ENCODE peak calls at places on chromosomes 4 and X, in six cellular contexts. One of them, this sample, is unnamed.

GRCh38 chrX:136880003-136880451 is 498 bp downstream of the RBMX start:
- DNase-seq in endothelial cell: peak
- DNase-seq in RWPE1: peak
- DNase-seq in coronary artery: no peak
- DNase-seq in MM.1S: peak
- DNase-seq in cardiac muscle cell: peak
- DNase-seq in this sample: peak

GRCh38 chrX:20989361-20989760 is 384.9 kb upstream of the CNKSR2 start:
- DNase-seq in endothelial cell: no peak
- DNase-seq in RWPE1: no peak
- DNase-seq in coronary artery: no peak
- DNase-seq in MM.1S: no peak
- DNase-seq in cardiac muscle cell: no peak
- DNase-seq in this sample: no peak

GRCh38 chr4:167100120-167100519 is 134.2 kb downstream of the SPOCK3 start:
- DNase-seq in endothelial cell: no peak
- DNase-seq in RWPE1: peak
- DNase-seq in coronary artery: no peak
- DNase-seq in MM.1S: peak
- DNase-seq in cardiac muscle cell: peak
- DNase-seq in this sample: peak

GRCh38 chr4:61004651-61005170 is 195.4 kb upstream of the ADGRL3 start:
- DNase-seq in endothelial cell: no peak
- DNase-seq in RWPE1: no peak
- DNase-seq in coronary artery: no peak
- DNase-seq in MM.1S: no peak
- DNase-seq in cardiac muscle cell: no peak
- DNase-seq in this sample: no peak

GRCh38 chrX:132728296-132728695 is 230.1 kb downstream of the HS6ST2 start:
- DNase-seq in endothelial cell: no peak
- DNase-seq in RWPE1: no peak
- DNase-seq in coronary artery: no peak
- DNase-seq in MM.1S: no peak
- DNase-seq in cardiac muscle cell: no peak
- DNase-seq in this sample: no peak

GRCh38 chr4:77031544-77031943 is 44.2 kb downstream of the CCNI start:
- DNase-seq in endothelial cell: no peak
- DNase-seq in RWPE1: no peak
- DNase-seq in coronary artery: no peak
- DNase-seq in MM.1S: no peak
- DNase-seq in cardiac muscle cell: no peak
- DNase-seq in this sample: no peak

GRCh38 chr4:42638276-42638675 is 18.6 kb downstream of the ATP8A1 start:
- DNase-seq in endothelial cell: no peak
- DNase-seq in RWPE1: no peak
- DNase-seq in coronary artery: no peak
- DNase-seq in MM.1S: no peak
- DNase-seq in cardiac muscle cell: no peak
- DNase-seq in this sample: no peak

GRCh38 chr4:18850763-18851331 is 829.3 kb upstream of the LCORL start:
- DNase-seq in endothelial cell: no peak
- DNase-seq in RWPE1: no peak
- DNase-seq in coronary artery: no peak
- DNase-seq in MM.1S: peak
- DNase-seq in cardiac muscle cell: no peak
- DNase-seq in this sample: no peak

GRCh38 chr4:151325320-151326246 is at the start of gene SH3D19:
- DNase-seq in endothelial cell: peak
- DNase-seq in RWPE1: peak
- DNase-seq in coronary artery: peak
- DNase-seq in MM.1S: peak
- DNase-seq in cardiac muscle cell: peak
- DNase-seq in this sample: peak

GRCh38 chr4:56843421-56843899 is 22.0 kb upstream of the SPINK2 start:
- DNase-seq in endothelial cell: no peak
- DNase-seq in RWPE1: no peak
- DNase-seq in coronary artery: no peak
- DNase-seq in MM.1S: no peak
- DNase-seq in cardiac muscle cell: no peak
- DNase-seq in this sample: no peak

GRCh38 chr4:128468485-128468989 is 180.9 kb upstream of the PGRMC2 start:
- DNase-seq in endothelial cell: no peak
- DNase-seq in RWPE1: peak
- DNase-seq in coronary artery: peak
- DNase-seq in MM.1S: no peak
- DNase-seq in cardiac muscle cell: no peak
- DNase-seq in this sample: no peak

GRCh38 chr4:45951153-45951552 is 172.7 kb downstream of the GABRG1 start:
- DNase-seq in endothelial cell: no peak
- DNase-seq in RWPE1: no peak
- DNase-seq in coronary artery: no peak
- DNase-seq in MM.1S: no peak
- DNase-seq in cardiac muscle cell: no peak
- DNase-seq in this sample: no peak

GRCh38 chrX:115560978-115561604 is at the start of gene PLS3:
- DNase-seq in endothelial cell: peak
- DNase-seq in RWPE1: peak
- DNase-seq in coronary artery: peak
- DNase-seq in MM.1S: peak
- DNase-seq in cardiac muscle cell: peak
- DNase-seq in this sample: peak

GRCh38 chr4:11589676-11590075 is 161.0 kb upstream of the HS3ST1 start:
- DNase-seq in endothelial cell: no peak
- DNase-seq in RWPE1: no peak
- DNase-seq in coronary artery: no peak
- DNase-seq in MM.1S: no peak
- DNase-seq in cardiac muscle cell: no peak
- DNase-seq in this sample: no peak

GRCh38 chr4:6270691-6271121 is 1.1 kb downstream of the WFS1 start:
- DNase-seq in endothelial cell: no peak
- DNase-seq in RWPE1: no peak
- DNase-seq in coronary artery: no peak
- DNase-seq in MM.1S: no peak
- DNase-seq in cardiac muscle cell: no peak
- DNase-seq in this sample: peak

GRCh38 chrX:132612990-132613564 is 124.2 kb upstream of the MBNL3 start:
- DNase-seq in endothelial cell: peak
- DNase-seq in RWPE1: peak
- DNase-seq in coronary artery: no peak
- DNase-seq in MM.1S: peak
- DNase-seq in cardiac muscle cell: peak
- DNase-seq in this sample: peak

GRCh38 chr4:38985363-38986065 is 46.7 kb downstream of the TMEM156 start:
- DNase-seq in endothelial cell: no peak
- DNase-seq in RWPE1: no peak
- DNase-seq in coronary artery: no peak
- DNase-seq in MM.1S: peak
- DNase-seq in cardiac muscle cell: no peak
- DNase-seq in this sample: no peak

GRCh38 chrX:96372313-96373046 is 312.2 kb upstream of the DIAPH2 start:
- DNase-seq in endothelial cell: peak
- DNase-seq in RWPE1: peak
- DNase-seq in coronary artery: no peak
- DNase-seq in MM.1S: peak
- DNase-seq in cardiac muscle cell: peak
- DNase-seq in this sample: peak

GRCh38 chrX:30814978-30815377 is 74.1 kb downstream of the TAB3 start:
- DNase-seq in endothelial cell: no peak
- DNase-seq in RWPE1: no peak
- DNase-seq in coronary artery: no peak
- DNase-seq in MM.1S: no peak
- DNase-seq in cardiac muscle cell: no peak
- DNase-seq in this sample: no peak

GRCh38 chrX:28979876-28980275 is 392.6 kb downstream of the IL1RAPL1 start:
- DNase-seq in endothelial cell: no peak
- DNase-seq in RWPE1: peak
- DNase-seq in coronary artery: no peak
- DNase-seq in MM.1S: no peak
- DNase-seq in cardiac muscle cell: no peak
- DNase-seq in this sample: no peak

GRCh38 chr4:111510535-111510934 is 634.7 kb upstream of the FAM241A start:
- DNase-seq in endothelial cell: no peak
- DNase-seq in RWPE1: no peak
- DNase-seq in coronary artery: no peak
- DNase-seq in MM.1S: no peak
- DNase-seq in cardiac muscle cell: no peak
- DNase-seq in this sample: no peak

GRCh38 chrX:51420610-51421009 is 75.8 kb downstream of the NUDT11 start:
- DNase-seq in endothelial cell: peak
- DNase-seq in RWPE1: peak
- DNase-seq in coronary artery: no peak
- DNase-seq in MM.1S: peak
- DNase-seq in cardiac muscle cell: peak
- DNase-seq in this sample: peak
- TF ChIP-seq CTCF in endothelial cell: peak
- TF ChIP-seq CTCF in RWPE1: peak
- TF ChIP-seq CTCF in coronary artery: peak
- TF ChIP-seq CTCF in MM.1S: peak
- TF ChIP-seq CTCF in cardiac muscle cell: peak
- TF ChIP-seq CTCF in this sample: no peak

GRCh38 chr4:121479801-121480200 is 99.0 kb upstream of the QRFPR start:
- DNase-seq in endothelial cell: no peak
- DNase-seq in RWPE1: peak
- DNase-seq in coronary artery: no peak
- DNase-seq in MM.1S: no peak
- DNase-seq in cardiac muscle cell: no peak
- DNase-seq in this sample: no peak

GRCh38 chr4:121485190-121485804 is 104.5 kb upstream of the QRFPR start:
- DNase-seq in endothelial cell: no peak
- DNase-seq in RWPE1: no peak
- DNase-seq in coronary artery: no peak
- DNase-seq in MM.1S: no peak
- DNase-seq in cardiac muscle cell: no peak
- DNase-seq in this sample: no peak

GRCh38 chr4:121484633-121485032 is 103.8 kb upstream of the QRFPR start:
- DNase-seq in endothelial cell: peak
- DNase-seq in RWPE1: peak
- DNase-seq in coronary artery: no peak
- DNase-seq in MM.1S: peak
- DNase-seq in cardiac muscle cell: peak
- DNase-seq in this sample: peak
- TF ChIP-seq CTCF in endothelial cell: no peak
- TF ChIP-seq CTCF in RWPE1: peak
- TF ChIP-seq CTCF in coronary artery: no peak
- TF ChIP-seq CTCF in MM.1S: peak
- TF ChIP-seq CTCF in cardiac muscle cell: peak
- TF ChIP-seq CTCF in this sample: peak

GRCh38 chr4:109978704-109979103 is 66.0 kb downstream of the EGF start:
- DNase-seq in endothelial cell: no peak
- DNase-seq in RWPE1: no peak
- DNase-seq in coronary artery: no peak
- DNase-seq in MM.1S: no peak
- DNase-seq in cardiac muscle cell: no peak
- DNase-seq in this sample: no peak
- TF ChIP-seq CTCF in endothelial cell: peak
- TF ChIP-seq CTCF in RWPE1: no peak
- TF ChIP-seq CTCF in coronary artery: no peak
- TF ChIP-seq CTCF in MM.1S: peak
- TF ChIP-seq CTCF in cardiac muscle cell: peak
- TF ChIP-seq CTCF in this sample: no peak

GRCh38 chr4:15964159-15964558 is 1.2 kb upstream of the FGFBP2 start:
- DNase-seq in endothelial cell: peak
- DNase-seq in RWPE1: no peak
- DNase-seq in coronary artery: no peak
- DNase-seq in MM.1S: no peak
- DNase-seq in cardiac muscle cell: no peak
- DNase-seq in this sample: peak
- TF ChIP-seq CTCF in endothelial cell: no peak
- TF ChIP-seq CTCF in RWPE1: no peak
- TF ChIP-seq CTCF in coronary artery: no peak
- TF ChIP-seq CTCF in MM.1S: no peak
- TF ChIP-seq CTCF in cardiac muscle cell: no peak
- TF ChIP-seq CTCF in this sample: no peak

GRCh38 chrX:23802431-23802830 is 19.5 kb downstream of the SAT1 start:
- DNase-seq in endothelial cell: no peak
- DNase-seq in RWPE1: no peak
- DNase-seq in coronary artery: no peak
- DNase-seq in MM.1S: peak
- DNase-seq in cardiac muscle cell: no peak
- DNase-seq in this sample: no peak

GRCh38 chrX:23799469-23800065 is 16.6 kb downstream of the SAT1 start:
- DNase-seq in endothelial cell: no peak
- DNase-seq in RWPE1: no peak
- DNase-seq in coronary artery: no peak
- DNase-seq in MM.1S: no peak
- DNase-seq in cardiac muscle cell: no peak
- DNase-seq in this sample: no peak

GRCh38 chrX:23792861-23793553 is 10.0 kb downstream of the SAT1 start:
- DNase-seq in endothelial cell: peak
- DNase-seq in RWPE1: no peak
- DNase-seq in coronary artery: no peak
- DNase-seq in MM.1S: no peak
- DNase-seq in cardiac muscle cell: no peak
- DNase-seq in this sample: no peak

GRCh38 chrX:23797371-23798128 is 14.6 kb downstream of the SAT1 start:
- DNase-seq in endothelial cell: no peak
- DNase-seq in RWPE1: no peak
- DNase-seq in coronary artery: no peak
- DNase-seq in MM.1S: no peak
- DNase-seq in cardiac muscle cell: no peak
- DNase-seq in this sample: peak
- TF ChIP-seq CTCF in endothelial cell: no peak
- TF ChIP-seq CTCF in RWPE1: no peak
- TF ChIP-seq CTCF in coronary artery: no peak
- TF ChIP-seq CTCF in MM.1S: no peak
- TF ChIP-seq CTCF in cardiac muscle cell: no peak
- TF ChIP-seq CTCF in this sample: no peak

DNA sequence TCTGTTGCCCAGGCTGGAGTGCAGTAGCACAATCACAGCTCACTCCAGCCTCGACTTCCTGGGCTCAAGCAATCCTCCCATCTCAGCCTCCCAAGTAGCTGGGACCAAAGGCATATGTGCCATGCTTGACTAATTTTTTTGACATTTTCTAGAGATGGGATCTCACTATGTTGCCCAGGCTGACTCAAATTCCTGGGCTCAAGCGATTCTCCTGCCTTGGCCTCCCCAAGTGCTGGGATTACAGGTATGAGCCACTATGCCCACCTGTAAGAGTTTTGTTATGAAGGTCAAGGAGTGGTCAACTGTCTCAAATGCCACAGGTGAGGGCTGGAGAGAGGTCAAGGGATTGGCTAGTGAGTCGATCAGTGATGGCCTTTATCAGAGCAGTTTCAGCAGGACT is 32.5 kb downstream of the TMEM150C start:
- DNase-seq in endothelial cell: no peak
- DNase-seq in RWPE1: no peak
- DNase-seq in coronary artery: no peak
- DNase-seq in MM.1S: no peak
- DNase-seq in cardiac muscle cell: no peak
- DNase-seq in this sample: no peak
- TF ChIP-seq CTCF in endothelial cell: no peak
- TF ChIP-seq CTCF in RWPE1: no peak
- TF ChIP-seq CTCF in coronary artery: no peak
- TF ChIP-seq CTCF in MM.1S: no peak
- TF ChIP-seq CTCF in cardiac muscle cell: no peak
- TF ChIP-seq CTCF in this sample: no peak

GRCh38 chrX:125132274-125132673 is 187.4 kb upstream of the TEX13C start:
- DNase-seq in endothelial cell: no peak
- DNase-seq in RWPE1: no peak
- DNase-seq in coronary artery: no peak
- DNase-seq in MM.1S: peak
- DNase-seq in cardiac muscle cell: no peak
- DNase-seq in this sample: no peak
- TF ChIP-seq CTCF in endothelial cell: peak
- TF ChIP-seq CTCF in RWPE1: no peak
- TF ChIP-seq CTCF in coronary artery: no peak
- TF ChIP-seq CTCF in MM.1S: peak
- TF ChIP-seq CTCF in cardiac muscle cell: no peak
- TF ChIP-seq CTCF in this sample: no peak

This sample was measured in Calu3.